ENCODE peak calls at places on chromosomes 2 and 18, in four cellular contexts. X, B, P and O are unnamed samples.

GRCh38 chr2:241432824-241433448 is 75.4 kb downstream of the STK25 start:
- DNase-seq in X (peak), B (no peak), P (no peak), O (no peak)

GRCh38 chr18:48387300-48387699 is 21.9 kb downstream of the ZBTB7C start:
- DNase-seq in X (no peak), B (no peak), P (no peak), O (no peak)

GRCh38 chr2:202327887-202328286 is 48.2 kb upstream of the BMPR2 start:
- DNase-seq in X (no peak), B (no peak), P (no peak), O (no peak)

GRCh38 chr18:49691177-49691608 is 122.1 kb downstream of the ACAA2 start:
- DNase-seq in X (no peak), B (no peak), P (no peak), O (peak)

GRCh38 chr18:74895686-74896085 is 298.0 kb downstream of the ZNF407 start:
- DNase-seq in X (no peak), B (no peak), P (no peak), O (no peak)

GRCh38 chr18:41655074-41655473 is 300.0 kb upstream of the PIK3C3 start:
- DNase-seq in X (no peak), B (no peak), P (no peak), O (no peak)

GRCh38 chr2:209663149-209663548 is 108.5 kb upstream of the UNC80 start:
- DNase-seq in X (no peak), B (no peak), P (no peak), O (no peak)

GRCh38 chr2:176074919-176075425 is 8.8 kb downstream of the EVX2 start:
- DNase-seq in X (no peak), B (no peak), P (no peak), O (no peak)

GRCh38 chr2:176107731-176108181 is 676 bp downstream of the HOXD11 start:
- DNase-seq in X (no peak), B (peak), P (no peak), O (no peak)

GRCh38 chr2:2075866-2076265 is 255.2 kb downstream of the MYT1L start:
- DNase-seq in X (no peak), B (no peak), P (no peak), O (no peak)

GRCh38 chr2:152646775-152647174 is 70.5 kb downstream of the PRPF40A start:
- DNase-seq in X (no peak), B (no peak), P (no peak), O (peak)

GRCh38 chr2:12556762-12557161 is 160.0 kb upstream of the TRIB2 start:
- DNase-seq in X (no peak), B (no peak), P (no peak), O (no peak)

GRCh38 chr2:168920504-168921157 is 19.5 kb downstream of the G6PC2 start:
- DNase-seq in X (no peak), B (no peak), P (no peak), O (no peak)

GRCh38 chr2:3207091-3207491 is 170.5 kb downstream of the EIPR1 start:
- DNase-seq in X (no peak), B (no peak), P (no peak), O (no peak)

GRCh38 chr2:74768401-74768914 is 65.5 kb upstream of the HK2 start:
- DNase-seq in X (no peak), B (no peak), P (peak), O (no peak)

GRCh38 chr2:7430421-7430868 is 513.2 kb downstream of the RNF144A start:
- DNase-seq in X (no peak), B (no peak), P (no peak), O (no peak)

GRCh38 chr2:44975571-44976450 is 33.4 kb downstream of the SIX2 start:
- DNase-seq in X (no peak), B (no peak), P (no peak), O (no peak)

GRCh38 chr2:204407209-204408070 is 137.8 kb upstream of the PARD3B start:
- DNase-seq in X (no peak), B (no peak), P (no peak), O (peak)

GRCh38 chr18:79406708-79407107 is 11.0 kb downstream of the NFATC1 start:
- DNase-seq in X (no peak), B (no peak), P (peak), O (no peak)

GRCh38 chr2:9264301-9264700 is 57.7 kb downstream of the ASAP2 start:
- DNase-seq in X (no peak), B (no peak), P (no peak), O (no peak)

GRCh38 chr2:220296174-220296573 is 668.7 kb downstream of the SLC4A3 start:
- DNase-seq in X (no peak), B (no peak), P (no peak), O (no peak)

GRCh38 chr2:180385601-180386201 is 378.6 kb upstream of the CWC22 start:
- DNase-seq in X (no peak), B (no peak), P (no peak), O (peak)

GRCh38 chr2:72862239-72862988 is 24.8 kb upstream of the SPR start:
- DNase-seq in X (peak), B (peak), P (peak), O (no peak)

GRCh38 chr2:100291152-100291970 is 30.9 kb downstream of the LONRF2 start:
- DNase-seq in X (peak), B (no peak), P (no peak), O (peak)

GRCh38 chr18:68314403-68314802 is 400.5 kb downstream of the TMX3 start:
- DNase-seq in X (no peak), B (no peak), P (no peak), O (no peak)

GRCh38 chr2:61948661-61949457 is 43.4 kb downstream of the COMMD1 start:
- DNase-seq in X (no peak), B (no peak), P (no peak), O (no peak)

GRCh38 chr2:224954980-224955379 is 87.3 kb downstream of the DOCK10 start:
- DNase-seq in X (no peak), B (no peak), P (no peak), O (no peak)

GRCh38 chr18:32298289-32298688 is 108.5 kb downstream of the MEP1B start:
- DNase-seq in X (no peak), B (no peak), P (no peak), O (no peak)

GRCh38 chr2:53347219-53347618 is 420.4 kb upstream of the CHAC2 start:
- DNase-seq in X (no peak), B (no peak), P (no peak), O (no peak)

GRCh38 chr2:46431481-46432235 is 47.7 kb upstream of the TMEM247 start:
- DNase-seq in X (no peak), B (no peak), P (no peak), O (no peak)

GRCh38 chr18:62999392-62999791 is 284.1 kb downstream of the PHLPP1 start:
- DNase-seq in X (no peak), B (peak), P (peak), O (no peak)

GRCh38 chr2:67600472-67600871 is 203.3 kb downstream of the ETAA1 start:
- DNase-seq in X (no peak), B (no peak), P (peak), O (no peak)

GRCh38 chr2:101540518-101540917 is 65.6 kb upstream of the RFX8 start:
- DNase-seq in X (peak), B (no peak), P (no peak), O (no peak)

GRCh38 chr2:66443977-66444855 is 9.3 kb downstream of the MEIS1 start:
- DNase-seq in X (no peak), B (no peak), P (peak), O (no peak)

GRCh38 chr18:51123046-51123395 is 74.5 kb downstream of the MEX3C start:
- DNase-seq in X (no peak), B (no peak), P (peak), O (no peak)

GRCh38 chr2:157822533-157822932 is 53.6 kb downstream of the ACVR1 start:
- DNase-seq in X (no peak), B (no peak), P (no peak), O (no peak)
- H3K27ac ChIP-seq in X (no peak), B (no peak), P (no peak), O (no peak)

DNA sequence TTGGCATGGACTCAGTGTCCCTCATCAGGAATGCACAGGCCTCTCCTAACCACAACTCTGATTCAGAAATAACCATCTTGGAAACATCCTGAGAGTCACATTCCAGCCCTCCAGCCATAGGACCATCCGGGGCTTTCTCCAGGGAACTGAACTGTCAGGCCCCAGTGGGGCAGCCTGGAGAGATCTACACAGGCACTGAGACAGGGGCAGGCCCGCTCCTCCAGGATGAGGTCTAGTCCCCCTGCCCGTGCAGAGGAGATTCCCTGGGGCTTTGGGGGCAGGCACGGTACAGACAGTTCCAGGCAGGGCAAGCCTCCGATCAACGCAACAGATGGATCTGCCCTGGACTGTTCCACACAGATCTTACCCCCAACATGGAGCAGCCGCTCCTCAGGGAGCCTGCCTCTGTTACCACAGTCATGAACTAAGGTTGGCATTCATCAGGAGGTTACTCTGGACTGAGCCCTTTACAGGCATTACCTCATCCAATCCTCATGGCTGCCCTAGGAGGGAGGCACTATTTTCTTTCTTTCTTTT is 12.0 kb downstream of the KCNK3 start:
- DNase-seq in X (no peak), B (no peak), P (no peak), O (no peak)
- H3K27ac ChIP-seq in X (no peak), B (no peak), P (no peak), O (no peak)

GRCh38 chr18:31223371-31223770 is 60.7 kb upstream of the DSC1 start:
- DNase-seq in X (no peak), B (no peak), P (no peak), O (no peak)

GRCh38 chr18:31230495-31230894 is 67.8 kb upstream of the DSC1 start:
- DNase-seq in X (no peak), B (no peak), P (no peak), O (peak)

GRCh38 chr18:31227497-31228229 is 65.0 kb upstream of the DSC1 start:
- DNase-seq in X (no peak), B (no peak), P (no peak), O (no peak)

GRCh38 chr18:31229829-31230228 is 67.2 kb upstream of the DSC1 start:
- DNase-seq in X (no peak), B (no peak), P (no peak), O (no peak)

GRCh38 chr18:31225668-31226067 is 63.0 kb upstream of the DSC1 start:
- DNase-seq in X (no peak), B (peak), P (no peak), O (no peak)
- H3K27ac ChIP-seq in X (peak), B (peak), P (no peak), O (no peak)

GRCh38 chr18:58314284-58314683 is 270.3 kb downstream of the NEDD4L start:
- DNase-seq in X (peak), B (peak), P (no peak), O (peak)

GRCh38 chr18:58315739-58316215 is 271.8 kb downstream of the NEDD4L start:
- DNase-seq in X (no peak), B (peak), P (no peak), O (no peak)

GRCh38 chr18:58316400-58316942 is 272.4 kb downstream of the NEDD4L start:
- DNase-seq in X (no peak), B (no peak), P (no peak), O (no peak)

GRCh38 chr18:58315041-58315440 is 271.0 kb downstream of the NEDD4L start:
- DNase-seq in X (no peak), B (no peak), P (no peak), O (no peak)

GRCh38 chr18:58316943-58317342 is 272.9 kb downstream of the NEDD4L start:
- DNase-seq in X (no peak), B (no peak), P (no peak), O (no peak)
- H3K27ac ChIP-seq in X (peak), B (peak), P (no peak), O (peak)

GRCh38 chr2:229719926-229720652 is 5.7 kb upstream of the DNER start:
- DNase-seq in X (no peak), B (no peak), P (no peak), O (no peak)

GRCh38 chr2:229714736-229715541 is 584 bp upstream of the DNER start:
- DNase-seq in X (peak), B (peak), P (peak), O (no peak)

GRCh38 chr2:229715895-229716507 is 1.6 kb upstream of the DNER start:
- DNase-seq in X (no peak), B (no peak), P (no peak), O (no peak)

GRCh38 chr2:229714080-229714735 is at the start of gene DNER:
- DNase-seq in X (no peak), B (no peak), P (no peak), O (no peak)

GRCh38 chr2:229718057-229718456 is 3.7 kb upstream of the DNER start:
- DNase-seq in X (no peak), B (no peak), P (no peak), O (no peak)
- H3K27ac ChIP-seq in X (no peak), B (no peak), P (no peak), O (no peak)

GRCh38 chr2:130899306-130899705 is 62.6 kb downstream of the ARHGEF4 start:
- DNase-seq in X (no peak), B (no peak), P (peak), O (no peak)

GRCh38 chr2:130898553-130898952 is 61.8 kb downstream of the ARHGEF4 start:
- DNase-seq in X (no peak), B (no peak), P (peak), O (no peak)

GRCh38 chr2:130894326-130894942 is 57.7 kb downstream of the ARHGEF4 start:
- DNase-seq in X (no peak), B (no peak), P (peak), O (no peak)

GRCh38 chr2:130892793-130893785 is 56.4 kb downstream of the ARHGEF4 start:
- DNase-seq in X (no peak), B (no peak), P (peak), O (no peak)

DNA sequence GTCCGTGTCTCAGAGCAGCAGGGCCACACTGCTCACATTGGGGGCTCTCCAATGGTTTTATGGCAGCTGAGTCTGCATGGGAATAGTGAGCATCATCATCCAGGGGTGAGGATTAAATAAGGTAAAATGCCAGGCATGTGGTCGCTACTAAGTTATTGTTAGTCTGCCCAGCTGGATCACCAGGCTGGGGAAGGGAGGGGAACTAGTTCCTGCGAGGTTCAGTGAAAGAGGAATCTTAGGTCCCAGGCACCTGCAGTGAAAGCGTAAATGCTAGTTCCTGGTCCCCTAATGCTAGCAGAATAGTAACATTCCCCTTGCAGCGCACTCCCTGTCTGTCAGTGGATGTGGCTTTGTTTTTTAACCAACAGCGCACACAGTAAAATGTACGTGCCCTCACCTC is 60.1 kb downstream of the ARHGEF4 start:
- DNase-seq in X (no peak), B (no peak), P (no peak), O (no peak)
- H3K27ac ChIP-seq in X (no peak), B (no peak), P (no peak), O (no peak)

GRCh38 chr2:86238354-86238753 is 39.1 kb downstream of the MRPL35 start:
- DNase-seq in X (no peak), B (no peak), P (no peak), O (no peak)
- H3K27ac ChIP-seq in X (no peak), B (no peak), P (no peak), O (no peak)

GRCh38 chr2:229836847-229837246 is 85.0 kb downstream of the TRIP12 start:
- DNase-seq in X (no peak), B (no peak), P (no peak), O (no peak)

GRCh38 chr2:229835601-229836283 is 86.1 kb downstream of the TRIP12 start:
- DNase-seq in X (no peak), B (no peak), P (no peak), O (no peak)

GRCh38 chr2:229832499-229832898 is 89.3 kb downstream of the TRIP12 start:
- DNase-seq in X (no peak), B (no peak), P (no peak), O (no peak)
- H3K27ac ChIP-seq in X (no peak), B (no peak), P (no peak), O (no peak)